ENCODE peak calls at places on chromosomes 6 and 20, in four cellular contexts. One of them, this sample, is unnamed.

GRCh38 chr6:73580247-73581149 is 59.7 kb upstream of the EEF1A1 start:
- DNase-seq in body of pancreas: peak
- DNase-seq in astrocyte of the spinal cord: peak
- DNase-seq in BE2C: no peak
- DNase-seq in this sample: peak

GRCh38 chr6:150668882-150669476 is 69.3 kb downstream of the PLEKHG1 start:
- DNase-seq in body of pancreas: no peak
- DNase-seq in astrocyte of the spinal cord: no peak
- DNase-seq in BE2C: no peak
- DNase-seq in this sample: no peak

GRCh38 chr6:79538481-79538971 is 1.3 kb upstream of the LCA5 start:
- DNase-seq in body of pancreas: no peak
- DNase-seq in astrocyte of the spinal cord: peak
- DNase-seq in BE2C: no peak
- DNase-seq in this sample: no peak

GRCh38 chr6:117906905-117907599 is at the start of gene SLC35F1:
- DNase-seq in body of pancreas: peak
- DNase-seq in astrocyte of the spinal cord: peak
- DNase-seq in BE2C: peak
- DNase-seq in this sample: no peak

GRCh38 chr6:23176883-23177282 is 607.5 kb downstream of the HDGFL1 start:
- DNase-seq in body of pancreas: no peak
- DNase-seq in astrocyte of the spinal cord: no peak
- DNase-seq in BE2C: peak
- DNase-seq in this sample: peak

GRCh38 chr20:958936-959815 is 42.9 kb downstream of the RSPO4 start:
- DNase-seq in body of pancreas: no peak
- DNase-seq in astrocyte of the spinal cord: no peak
- DNase-seq in BE2C: no peak
- DNase-seq in this sample: no peak

GRCh38 chr6:137056121-137056880 is 11.5 kb upstream of the IL20RA start:
- DNase-seq in body of pancreas: no peak
- DNase-seq in astrocyte of the spinal cord: peak
- DNase-seq in BE2C: no peak
- DNase-seq in this sample: no peak

GRCh38 chr6:88380618-88381288 is 214.6 kb upstream of the CNR1 start:
- DNase-seq in body of pancreas: no peak
- DNase-seq in astrocyte of the spinal cord: no peak
- DNase-seq in BE2C: no peak
- DNase-seq in this sample: no peak

GRCh38 chr6:8953310-8953709 is 518.0 kb upstream of the SLC35B3 start:
- DNase-seq in body of pancreas: no peak
- DNase-seq in astrocyte of the spinal cord: no peak
- DNase-seq in BE2C: no peak
- DNase-seq in this sample: no peak

GRCh38 chr6:15247214-15247749 is 1.4 kb downstream of the JARID2 start:
- DNase-seq in body of pancreas: no peak
- DNase-seq in astrocyte of the spinal cord: no peak
- DNase-seq in BE2C: no peak
- DNase-seq in this sample: no peak

GRCh38 chr20:47620808-47621805 is 119.4 kb downstream of the NCOA3 start:
- DNase-seq in body of pancreas: no peak
- DNase-seq in astrocyte of the spinal cord: peak
- DNase-seq in BE2C: peak
- DNase-seq in this sample: peak

GRCh38 chr20:48846516-48847492 is 19.0 kb upstream of the PREX1 start:
- DNase-seq in body of pancreas: no peak
- DNase-seq in astrocyte of the spinal cord: no peak
- DNase-seq in BE2C: peak
- DNase-seq in this sample: no peak

GRCh38 chr6:73565767-73566485 is 45.1 kb upstream of the EEF1A1 start:
- DNase-seq in body of pancreas: no peak
- DNase-seq in astrocyte of the spinal cord: no peak
- DNase-seq in BE2C: no peak
- DNase-seq in this sample: peak

GRCh38 chr6:43900560-43901329 is 130.7 kb downstream of the VEGFA start:
- DNase-seq in body of pancreas: no peak
- DNase-seq in astrocyte of the spinal cord: no peak
- DNase-seq in BE2C: no peak
- DNase-seq in this sample: no peak

GRCh38 chr20:3313681-3314080 is 74.7 kb upstream of the SLC4A11 start:
- DNase-seq in body of pancreas: peak
- DNase-seq in astrocyte of the spinal cord: no peak
- DNase-seq in BE2C: no peak
- DNase-seq in this sample: no peak

GRCh38 chr20:41145317-41145716 is 8.0 kb downstream of the PLCG1 start:
- DNase-seq in body of pancreas: no peak
- DNase-seq in astrocyte of the spinal cord: no peak
- DNase-seq in BE2C: no peak
- DNase-seq in this sample: no peak

GRCh38 chr6:1724616-1725015 is 114.9 kb downstream of the FOXC1 start:
- DNase-seq in body of pancreas: no peak
- DNase-seq in astrocyte of the spinal cord: no peak
- DNase-seq in BE2C: no peak
- DNase-seq in this sample: no peak

GRCh38 chr6:26360451-26361416 is 4.3 kb upstream of the BTN3A2 start:
- DNase-seq in body of pancreas: no peak
- DNase-seq in astrocyte of the spinal cord: no peak
- DNase-seq in BE2C: no peak
- DNase-seq in this sample: no peak

GRCh38 chr6:24205020-24205492 is 79.0 kb downstream of the NRSN1 start:
- DNase-seq in body of pancreas: no peak
- DNase-seq in astrocyte of the spinal cord: peak
- DNase-seq in BE2C: peak
- DNase-seq in this sample: peak

GRCh38 chr20:17640875-17641378 is 41.1 kb downstream of the RRBP1 start:
- DNase-seq in body of pancreas: no peak
- DNase-seq in astrocyte of the spinal cord: no peak
- DNase-seq in BE2C: no peak
- DNase-seq in this sample: no peak

GRCh38 chr6:134584809-134585528 is 267.1 kb upstream of the SGK1 start:
- DNase-seq in body of pancreas: no peak
- DNase-seq in astrocyte of the spinal cord: no peak
- DNase-seq in BE2C: no peak
- DNase-seq in this sample: no peak

GRCh38 chr6:167968091-167968490 is 29.4 kb upstream of the KIF25 start:
- DNase-seq in body of pancreas: peak
- DNase-seq in astrocyte of the spinal cord: no peak
- DNase-seq in BE2C: peak
- DNase-seq in this sample: no peak

GRCh38 chr20:64049060-64049886 is at the start of gene SOX18:
- DNase-seq in body of pancreas: no peak
- DNase-seq in astrocyte of the spinal cord: no peak
- DNase-seq in BE2C: peak
- DNase-seq in this sample: no peak

GRCh38 chr20:59598625-59599310 is 5.6 kb upstream of the PHACTR3 start:
- DNase-seq in body of pancreas: peak
- DNase-seq in astrocyte of the spinal cord: no peak
- DNase-seq in BE2C: peak
- DNase-seq in this sample: no peak

GRCh38 chr6:128918886-128919285 is 35.9 kb downstream of the LAMA2 start:
- DNase-seq in body of pancreas: no peak
- DNase-seq in astrocyte of the spinal cord: no peak
- DNase-seq in BE2C: no peak
- DNase-seq in this sample: no peak

GRCh38 chr6:135212020-135212806 is 31.1 kb downstream of the MYB start:
- DNase-seq in body of pancreas: no peak
- DNase-seq in astrocyte of the spinal cord: peak
- DNase-seq in BE2C: no peak
- DNase-seq in this sample: peak

GRCh38 chr6:10882654-10883053 is 813 bp upstream of the GCM2 start:
- DNase-seq in body of pancreas: no peak
- DNase-seq in astrocyte of the spinal cord: no peak
- DNase-seq in BE2C: no peak
- DNase-seq in this sample: no peak

GRCh38 chr6:146961831-146962230 is 242.4 kb upstream of the STXBP5 start:
- DNase-seq in body of pancreas: no peak
- DNase-seq in astrocyte of the spinal cord: no peak
- DNase-seq in BE2C: no peak
- DNase-seq in this sample: no peak

GRCh38 chr6:44735631-44735963 is 348.1 kb downstream of the CDC5L start:
- DNase-seq in body of pancreas: no peak
- DNase-seq in astrocyte of the spinal cord: peak
- DNase-seq in BE2C: no peak
- DNase-seq in this sample: peak

GRCh38 chr6:36358235-36358915 is 21.7 kb upstream of the BNIP5 start:
- DNase-seq in body of pancreas: no peak
- DNase-seq in astrocyte of the spinal cord: no peak
- DNase-seq in BE2C: no peak
- DNase-seq in this sample: no peak

GRCh38 chr6:139881728-139882211 is 507.3 kb upstream of the CITED2 start:
- DNase-seq in body of pancreas: peak
- DNase-seq in astrocyte of the spinal cord: peak
- DNase-seq in BE2C: peak
- DNase-seq in this sample: peak

GRCh38 chr20:54452277-54452676 is 23.1 kb upstream of the DOK5 start:
- DNase-seq in body of pancreas: no peak
- DNase-seq in astrocyte of the spinal cord: no peak
- DNase-seq in BE2C: no peak
- DNase-seq in this sample: no peak

GRCh38 chr6:26158581-26159416 is 71.6 kb downstream of the HFE start:
- DNase-seq in body of pancreas: peak
- DNase-seq in astrocyte of the spinal cord: peak
- DNase-seq in BE2C: peak
- DNase-seq in this sample: peak

GRCh38 chr6:88910922-88911778 is 52.3 kb downstream of the RNGTT start:
- DNase-seq in body of pancreas: no peak
- DNase-seq in astrocyte of the spinal cord: peak
- DNase-seq in BE2C: no peak
- DNase-seq in this sample: peak

GRCh38 chr6:101302593-101302992 is 90.9 kb upstream of the GRIK2 start:
- DNase-seq in body of pancreas: no peak
- DNase-seq in astrocyte of the spinal cord: no peak
- DNase-seq in BE2C: no peak
- DNase-seq in this sample: no peak

GRCh38 chr6:89146748-89147715 is 1.2 kb downstream of the PM20D2 start:
- DNase-seq in body of pancreas: peak
- DNase-seq in astrocyte of the spinal cord: peak
- DNase-seq in BE2C: no peak
- DNase-seq in this sample: peak

GRCh38 chr20:39117486-39117885 is 155.3 kb downstream of the DHX35 start:
- DNase-seq in body of pancreas: no peak
- DNase-seq in astrocyte of the spinal cord: peak
- DNase-seq in BE2C: peak
- DNase-seq in this sample: peak

GRCh38 chr6:156876302-156876701 is 99.1 kb downstream of the ARID1B start:
- DNase-seq in body of pancreas: peak
- DNase-seq in astrocyte of the spinal cord: no peak
- DNase-seq in BE2C: no peak
- DNase-seq in this sample: no peak
- TF ChIP-seq CTCF in body of pancreas: peak
- TF ChIP-seq CTCF in astrocyte of the spinal cord: peak
- TF ChIP-seq CTCF in BE2C: peak
- TF ChIP-seq CTCF in this sample: peak

DNA sequence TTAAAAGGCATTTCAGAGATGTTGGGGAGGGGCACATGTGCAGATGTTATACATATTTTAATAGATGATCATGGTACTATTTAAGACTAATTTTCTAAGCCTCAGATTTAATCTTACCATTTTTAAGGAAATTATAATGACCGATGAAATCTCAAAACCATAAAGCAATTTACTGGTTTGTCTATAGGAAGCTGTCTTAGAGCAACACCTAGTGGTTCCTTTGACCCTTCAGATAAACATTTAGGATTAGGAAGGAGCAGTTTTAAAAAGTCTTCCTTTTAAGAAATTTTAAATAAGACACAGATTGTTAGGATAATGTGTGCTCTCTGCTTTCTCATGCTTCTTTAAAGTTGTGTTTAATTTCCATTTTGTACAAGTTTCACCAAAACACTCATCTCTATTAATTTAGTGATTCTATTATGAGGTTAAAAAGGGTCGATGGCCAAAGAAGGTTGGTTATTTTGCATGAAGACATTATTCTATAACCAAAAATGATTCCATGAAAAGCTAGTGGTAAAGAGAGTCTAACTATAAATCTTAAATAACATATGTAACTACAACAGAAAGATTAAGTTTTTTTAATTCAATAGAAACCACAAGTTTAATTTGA is 376.4 kb downstream of the HACE1 start:
- DNase-seq in body of pancreas: no peak
- DNase-seq in astrocyte of the spinal cord: peak
- DNase-seq in BE2C: no peak
- DNase-seq in this sample: no peak
- TF ChIP-seq CTCF in body of pancreas: peak
- TF ChIP-seq CTCF in astrocyte of the spinal cord: peak
- TF ChIP-seq CTCF in BE2C: peak
- TF ChIP-seq CTCF in this sample: peak

DNA sequence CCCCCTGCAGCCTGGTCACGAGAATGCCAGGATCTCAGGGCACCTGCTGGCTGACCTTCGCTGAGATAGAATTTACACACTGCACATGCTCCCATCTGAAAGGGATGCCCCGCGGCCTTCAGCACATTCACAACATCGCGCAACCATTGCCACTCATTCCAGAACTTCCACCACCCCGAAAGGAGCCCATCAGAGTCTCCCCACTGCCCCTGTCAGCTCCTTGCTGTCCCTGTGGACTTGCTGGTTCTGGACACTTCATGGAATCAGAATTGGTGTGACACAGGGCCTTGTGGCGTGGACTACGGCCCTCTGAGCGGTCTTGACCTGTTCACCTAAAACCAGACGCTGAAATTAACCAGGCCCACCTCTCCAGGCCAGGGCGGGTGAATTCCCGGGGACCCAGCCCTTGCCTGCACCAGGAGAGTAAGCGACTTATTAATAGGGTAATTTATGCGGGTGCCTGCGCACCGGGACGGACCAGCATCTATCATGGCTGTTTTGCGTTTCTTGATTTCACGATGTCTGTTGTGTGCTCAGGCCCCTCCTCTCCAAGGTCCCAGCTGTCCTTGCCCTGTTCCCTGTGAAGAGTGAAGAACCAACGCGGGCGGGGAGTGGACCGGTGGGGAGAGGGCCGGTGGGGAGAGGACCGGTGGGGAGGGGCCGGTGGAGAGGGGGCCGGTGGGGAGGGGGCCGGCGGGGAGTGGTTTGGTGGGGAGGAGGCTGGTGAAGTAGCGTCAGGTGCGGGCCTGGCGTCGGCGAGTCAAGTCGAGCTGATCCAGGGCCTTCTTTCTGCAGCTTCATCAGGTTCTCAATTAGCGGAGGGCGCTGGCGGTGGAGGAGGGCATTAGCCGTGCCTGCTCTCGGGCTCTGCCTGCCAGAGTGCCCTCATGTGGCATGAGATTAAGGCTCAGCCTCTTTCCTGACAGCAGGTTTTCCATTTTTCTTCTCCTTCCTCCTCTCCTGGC is 20.9 kb upstream of the BHLHE23 start:
- DNase-seq in body of pancreas: no peak
- DNase-seq in astrocyte of the spinal cord: no peak
- DNase-seq in BE2C: peak
- DNase-seq in this sample: peak
- TF ChIP-seq CTCF in body of pancreas: no peak
- TF ChIP-seq CTCF in astrocyte of the spinal cord: no peak
- TF ChIP-seq CTCF in BE2C: peak
- TF ChIP-seq CTCF in this sample: no peak

GRCh38 chr6:12039540-12040459 is 27.7 kb downstream of the HIVEP1 start:
- DNase-seq in body of pancreas: no peak
- DNase-seq in astrocyte of the spinal cord: no peak
- DNase-seq in BE2C: no peak
- DNase-seq in this sample: no peak
- TF ChIP-seq CTCF in body of pancreas: no peak
- TF ChIP-seq CTCF in astrocyte of the spinal cord: no peak
- TF ChIP-seq CTCF in BE2C: no peak
- TF ChIP-seq CTCF in this sample: peak

This sample was measured in HFFc6.